ENCODE peak calls at places on chromosomes 12 and 14, in six cellular contexts. T is mesothelial cell of epicardium, S is tibial nerve, U is astrocyte of the cerebellum, E is GM20000, O is lower leg skin. M is an unnamed sample.

GRCh38 chr14:58549358-58549757 is 88.4 kb upstream of the DACT1 start:
- DNase-seq in T (no peak), S (no peak), U (no peak), E (no peak), O (no peak), M (no peak)

GRCh38 chr12:26629864-26630263 is 203.1 kb downstream of the ITPR2 start:
- DNase-seq in T (no peak), S (no peak), U (no peak), E (no peak), O (no peak), M (no peak)

GRCh38 chr12:3148366-3149000 is 71.3 kb downstream of the TSPAN9 start:
- DNase-seq in T (no peak), S (no peak), U (no peak), E (no peak), O (no peak), M (no peak)

GRCh38 chr12:45939759-45940158 is 50.6 kb downstream of the SCAF11 start:
- DNase-seq in T (no peak), S (no peak), U (no peak), E (no peak), O (no peak), M (no peak)

GRCh38 chr14:92719421-92719820 is 29.0 kb downstream of the LGMN start:
- DNase-seq in T (no peak), S (no peak), U (no peak), E (no peak), O (no peak), M (no peak)

GRCh38 chr12:132315507-132315906 is 13.9 kb downstream of the GALNT9 start:
- DNase-seq in T (no peak), S (no peak), U (no peak), E (no peak), O (no peak), M (no peak)

GRCh38 chr12:93113317-93114006 is 184.4 kb upstream of the EEA1 start:
- DNase-seq in T (no peak), S (no peak), U (no peak), E (no peak), O (no peak), M (no peak)

GRCh38 chr12:80157640-80158039 is 58.3 kb downstream of the OTOGL start:
- DNase-seq in T (no peak), S (no peak), U (no peak), E (no peak), O (no peak), M (no peak)

GRCh38 chr14:20603813-20604212 is 12.6 kb upstream of the RNASE12 start:
- DNase-seq in T (no peak), S (no peak), U (no peak), E (no peak), O (no peak), M (no peak)

GRCh38 chr12:32896438-32897275 is at the start of gene PKP2:
- DNase-seq in T (peak; percentile 60), S (no peak), U (no peak), E (peak; percentile 72), O (peak; percentile 87), M (peak; percentile 99)

GRCh38 chr14:68291820-68292219 is 472.2 kb downstream of the RAD51B start:
- DNase-seq in T (no peak), S (no peak), U (no peak), E (no peak), O (no peak), M (no peak)

GRCh38 chr14:57346741-57347140 is 43.6 kb upstream of the NAA30 start:
- DNase-seq in T (no peak), S (no peak), U (no peak), E (no peak), O (no peak), M (no peak)

GRCh38 chr14:52142504-52142903 is 73.6 kb upstream of the NID2 start:
- DNase-seq in T (no peak), S (no peak), U (no peak), E (no peak), O (no peak), M (no peak)

GRCh38 chr14:75315143-75315542 is 36.5 kb downstream of the FOS start:
- DNase-seq in T (no peak), S (no peak), U (peak; percentile 81), E (no peak), O (no peak), M (no peak)

GRCh38 chr12:96648941-96649340 is 159.6 kb downstream of the CFAP54 start:
- DNase-seq in T (no peak), S (no peak), U (no peak), E (no peak), O (no peak), M (no peak)

GRCh38 chr12:100720016-100720654 is 74.4 kb upstream of the ANO4 start:
- DNase-seq in T (no peak), S (no peak), U (no peak), E (no peak), O (no peak), M (no peak)

GRCh38 chr12:121753844-121754264 is 39.6 kb downstream of the RHOF start:
- DNase-seq in T (no peak), S (peak; percentile 18), U (no peak), E (no peak), O (no peak), M (no peak)

GRCh38 chr14:89283327-89284060 is 133.5 kb downstream of the FOXN3 start:
- DNase-seq in T (no peak), S (no peak), U (no peak), E (peak; percentile 31), O (no peak), M (no peak)

GRCh38 chr12:78674311-78675085 is 190.1 kb upstream of the SYT1 start:
- DNase-seq in T (no peak), S (no peak), U (no peak), E (no peak), O (no peak), M (no peak)

GRCh38 chr14:23227566-23227965 is 10.2 kb upstream of the RNF212B start:
- DNase-seq in T (no peak), S (no peak), U (no peak), E (no peak), O (no peak), M (no peak)

GRCh38 chr14:64442300-64442988 is 22.9 kb upstream of the AKAP5 start:
- DNase-seq in T (no peak), S (no peak), U (no peak), E (no peak), O (no peak), M (no peak)

DNA sequence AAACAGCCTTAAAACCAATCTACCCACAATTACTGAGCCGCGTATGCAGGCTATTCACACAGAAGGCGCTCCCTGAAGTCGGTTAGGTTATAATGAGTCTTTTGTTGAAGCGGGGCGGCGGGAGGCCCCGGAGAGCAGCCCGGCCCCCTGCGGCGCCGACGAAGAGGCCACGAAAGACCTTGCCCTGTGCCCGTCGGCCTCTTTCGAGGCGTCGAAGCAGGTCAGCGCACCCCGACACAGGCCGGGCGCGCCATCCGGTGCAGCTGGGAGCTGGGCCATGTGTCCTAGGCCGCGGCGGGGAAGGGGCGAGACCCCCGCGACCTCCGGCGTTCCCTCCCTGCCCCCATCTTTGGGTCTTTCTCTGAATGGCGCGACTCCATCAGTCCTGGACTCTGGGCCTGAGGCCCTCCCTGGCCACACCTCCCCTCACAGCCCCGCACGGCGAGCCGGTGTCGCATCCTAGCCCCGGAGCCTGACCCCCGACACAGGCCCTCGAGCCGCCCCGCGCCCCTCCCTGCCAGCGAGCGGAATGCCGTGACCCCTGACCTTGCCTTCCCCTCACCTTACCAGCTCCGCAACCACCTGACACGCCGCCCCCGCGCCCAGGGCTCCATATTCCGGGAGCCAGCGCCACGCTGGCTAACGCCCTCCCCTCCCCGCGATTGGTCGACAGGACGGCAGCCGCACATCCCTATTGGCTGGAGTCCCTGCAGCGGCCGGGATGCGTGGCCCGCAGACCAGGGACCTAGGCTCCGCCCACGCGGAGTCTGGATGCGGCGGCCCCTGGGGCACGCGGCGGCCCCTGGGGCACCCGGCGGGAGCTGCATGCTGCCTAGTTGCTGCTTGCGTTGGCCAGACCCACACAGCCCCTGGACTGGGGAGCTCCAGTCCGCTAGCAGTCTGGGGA is at the start of gene SLC11A2:
- DNase-seq in T (peak; percentile 83), S (peak; percentile 93), U (peak; percentile 59), E (peak; percentile 97), O (peak; percentile 99), M (peak; percentile 91)
- TF ChIP-seq CTCF in T (no peak), S (peak; percentile 41), U (no peak), E (no peak), O (no peak), M (no peak)

GRCh38 chr12:89769483-89769818 is 60.8 kb upstream of the ATP2B1 start:
- DNase-seq in T (no peak), S (no peak), U (no peak), E (no peak), O (no peak), M (no peak)
- TF ChIP-seq CTCF in T (no peak), S (no peak), U (no peak), E (no peak), O (no peak), M (no peak)

DNA sequence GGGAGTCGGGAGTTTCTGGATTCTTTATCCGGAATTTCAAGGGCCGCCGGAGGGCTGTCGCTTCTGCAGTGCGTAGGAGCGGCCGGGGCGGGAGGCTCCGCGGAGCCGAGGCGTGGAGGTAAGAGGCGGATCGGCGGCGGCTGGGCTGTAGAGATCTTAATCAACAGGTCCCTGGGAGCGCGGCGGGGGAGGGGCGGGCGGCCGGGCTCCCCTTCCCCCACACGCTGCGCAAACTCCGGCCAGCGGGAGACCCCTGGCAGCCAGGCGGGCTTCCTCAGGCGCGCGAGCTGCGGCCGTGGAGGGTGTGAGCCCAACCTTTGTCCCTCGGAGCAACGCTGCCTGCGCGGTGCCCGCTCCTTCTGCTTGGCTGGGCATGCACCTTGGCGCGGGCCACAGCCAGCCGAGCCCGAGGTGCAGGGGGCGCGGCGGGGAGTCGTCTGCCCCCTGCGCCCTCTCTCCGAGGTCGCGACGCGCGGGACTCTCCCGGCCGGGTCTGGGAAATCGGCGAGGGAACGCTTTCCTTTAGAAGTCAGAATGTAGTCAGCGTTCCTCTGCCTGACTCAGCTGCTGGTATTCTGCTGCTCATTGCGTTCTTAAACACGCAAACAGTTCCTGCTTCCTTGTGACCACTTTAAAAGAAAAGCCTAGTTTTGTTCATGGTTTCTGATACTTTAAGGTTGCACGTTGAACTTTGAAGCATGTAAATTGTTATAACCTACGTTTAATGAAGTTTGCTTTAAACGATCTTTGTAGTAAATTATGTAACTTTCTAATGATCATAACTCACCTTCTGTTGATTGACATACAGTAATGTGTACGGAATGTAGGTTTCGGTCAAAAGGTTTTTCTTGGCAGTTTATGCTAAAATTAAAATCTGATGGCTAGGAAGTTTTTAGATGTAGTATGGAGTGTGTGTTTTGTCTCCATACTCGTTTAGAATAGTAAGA is at the start of gene PALS1:
- DNase-seq in T (no peak), S (no peak), U (no peak), E (no peak), O (no peak), M (peak; percentile 77)
- TF ChIP-seq CTCF in T (no peak), S (no peak), U (no peak), E (no peak), O (no peak), M (no peak)

GRCh38 chr12:48197967-48198618 is 5.0 kb downstream of the OR10AD1 start:
- DNase-seq in T (peak; percentile 62), S (peak; percentile 89), U (peak; percentile 72), E (peak; percentile 93), O (peak; percentile 99), M (peak; percentile 92)
- TF ChIP-seq CTCF in T (peak; percentile 3), S (peak; percentile 49), U (peak; percentile 38), E (no peak), O (no peak), M (peak; percentile 14)